ENCODE peak calls at places on chromosomes 13 and 19, in four cellular contexts. Z, R, D and B are unnamed samples.

GRCh38 chr19:4597975-4598671 is 38.6 kb upstream of the SEMA6B start:
- DNase-seq in R (no peak), Z (no peak), D (peak; percentile 52), B (no peak)

GRCh38 chr19:40592170-40592569 is 9.0 kb upstream of the LTBP4 start:
- DNase-seq in R (no peak), D (no peak), Z (no peak), B (peak; percentile 28)

GRCh38 chr19:30391554-30392551 is 19.7 kb downstream of the ZNF536 start:
- DNase-seq in Z (no peak), R (no peak), D (no peak), B (no peak)

GRCh38 chr13:49540552-49540951 is 44.8 kb downstream of the PHF11 start:
- DNase-seq in D (no peak), R (no peak), Z (no peak), B (no peak)

GRCh38 chr19:54806516-54806838 is 3.1 kb downstream of the KIR2DL4 start:
- DNase-seq in D (no peak), Z (no peak), R (no peak), B (no peak)

GRCh38 chr13:45682494-45683008 is 19.6 kb upstream of the CBY2 start:
- DNase-seq in D (no peak), R (no peak), Z (no peak), B (no peak)

GRCh38 chr19:48630289-48631036 is 6.7 kb downstream of the DBP start:
- DNase-seq in Z (no peak), D (no peak), R (peak; percentile 81), B (no peak)

GRCh38 chr19:34181111-34181864 is 9.0 kb downstream of the LSM14A start:
- DNase-seq in D (no peak), R (no peak), Z (no peak), B (no peak)

GRCh38 chr19:51626675-51627074 is 3.5 kb downstream of the SIGLEC5 start:
- DNase-seq in R (no peak), D (no peak), Z (no peak), B (no peak)

GRCh38 chr19:29121684-29122083 is 91.3 kb downstream of the UQCRFS1 start:
- DNase-seq in R (no peak), D (no peak), Z (no peak), B (no peak)

GRCh38 chr19:4870025-4870700 is 2.7 kb upstream of the PLIN3 start:
- DNase-seq in Z (peak; percentile 50), R (peak; percentile 62), D (no peak), B (no peak)

GRCh38 chr13:25301347-25302113 is at the start of gene NUP58:
- DNase-seq in D (peak; percentile 94), Z (peak; percentile 93), R (peak; percentile 92), B (peak; percentile 85)

GRCh38 chr13:97440598-97440997 is 6.6 kb downstream of the RAP2A start:
- DNase-seq in R (no peak), Z (no peak), D (no peak), B (no peak)

GRCh38 chr13:66216723-66217122 is 1013.4 kb downstream of the PCDH9 start:
- DNase-seq in Z (no peak), R (no peak), D (no peak), B (no peak)

GRCh38 chr13:110312669-110313031 is 5.6 kb downstream of the COL4A2 start:
- DNase-seq in R (no peak), D (no peak), Z (no peak), B (no peak)

GRCh38 chr13:59774511-59774911 is 389.2 kb downstream of the DIAPH3 start:
- DNase-seq in Z (no peak), D (no peak), R (no peak), B (no peak)

GRCh38 chr19:489418-490196 is 6.7 kb upstream of the MADCAM1 start:
- DNase-seq in R (no peak), Z (peak; percentile 60), D (no peak), B (peak; percentile 59)

GRCh38 chr13:79432992-79433391 is 26.9 kb upstream of the RBM26 start:
- DNase-seq in D (no peak), R (no peak), Z (no peak), B (no peak)

GRCh38 chr13:25267715-25268114 is 19.6 kb downstream of the MTMR6 start:
- DNase-seq in Z (no peak), D (no peak), R (no peak), B (no peak)

GRCh38 chr13:85284349-85284748 is 514.9 kb downstream of the SLITRK6 start:
- DNase-seq in D (no peak), Z (no peak), R (no peak), B (no peak)

GRCh38 chr13:49683489-49683888 is 7.8 kb downstream of the EBPL start:
- DNase-seq in R (no peak), D (no peak), Z (no peak), B (no peak)

GRCh38 chr19:58196911-58197616 is 14.2 kb downstream of the ZNF274 start:
- DNase-seq in Z (no peak), R (no peak), D (no peak), B (no peak)

GRCh38 chr19:35712529-35712909 is 5.3 kb upstream of the KMT2B start:
- DNase-seq in D (no peak), R (no peak), Z (no peak), B (no peak)

GRCh38 chr19:4052993-4053422 is 13.7 kb downstream of the ZBTB7A start:
- DNase-seq in Z (no peak), D (no peak), R (no peak), B (no peak)

GRCh38 chr13:44052843-44053607 is 173.3 kb downstream of the LACC1 start:
- DNase-seq in Z (no peak), R (peak; percentile 19), D (no peak), B (no peak)

GRCh38 chr19:14530005-14530348 is 583 bp downstream of the TECR start:
- DNase-seq in R (no peak), Z (no peak), D (no peak), B (peak; percentile 79)

GRCh38 chr19:384801-385169 is 24.2 kb downstream of the C2CD4C start:
- DNase-seq in D (no peak), Z (no peak), R (no peak), B (no peak)

GRCh38 chr13:23497186-23497585 is 63.7 kb upstream of the SACS start:
- DNase-seq in D (no peak), R (no peak), Z (no peak), B (no peak)

GRCh38 chr13:45783346-45784043 is 68.1 kb downstream of the SIAH3 start:
- DNase-seq in D (no peak), Z (no peak), R (no peak), B (no peak)

GRCh38 chr19:33868821-33869412 is 72.2 kb downstream of the KCTD15 start:
- DNase-seq in R (no peak), Z (no peak), D (no peak), B (no peak)

GRCh38 chr13:26923824-26924605 is 163.4 kb upstream of the GPR12 start:
- DNase-seq in Z (no peak), D (no peak), R (no peak), B (no peak)

GRCh38 chr13:90412980-90413379 is 934.5 kb upstream of the MIR17HG start:
- DNase-seq in Z (no peak), D (no peak), R (no peak), B (no peak)

GRCh38 chr19:17448190-17448967 is at the start of gene TMEM221:
- DNase-seq in D (peak; percentile 63), R (peak; percentile 74), Z (peak; percentile 51), B (no peak)

GRCh38 chr19:45151821-45152503 is 8.8 kb downstream of the NKPD1 start:
- DNase-seq in R (no peak), Z (no peak), D (no peak), B (no peak)

GRCh38 chr13:95723428-95723827 is 46.5 kb downstream of the DNAJC3 start:
- DNase-seq in R (no peak), D (no peak), Z (no peak), B (no peak)

GRCh38 chr13:110177790-110178189 is 129.2 kb downstream of the COL4A1 start:
- DNase-seq in D (no peak), Z (no peak), R (no peak), B (no peak)

GRCh38 chr13:79860757-79861156 is 379.8 kb downstream of the NDFIP2 start:
- DNase-seq in D (no peak), Z (no peak), R (no peak), B (no peak)

DNA sequence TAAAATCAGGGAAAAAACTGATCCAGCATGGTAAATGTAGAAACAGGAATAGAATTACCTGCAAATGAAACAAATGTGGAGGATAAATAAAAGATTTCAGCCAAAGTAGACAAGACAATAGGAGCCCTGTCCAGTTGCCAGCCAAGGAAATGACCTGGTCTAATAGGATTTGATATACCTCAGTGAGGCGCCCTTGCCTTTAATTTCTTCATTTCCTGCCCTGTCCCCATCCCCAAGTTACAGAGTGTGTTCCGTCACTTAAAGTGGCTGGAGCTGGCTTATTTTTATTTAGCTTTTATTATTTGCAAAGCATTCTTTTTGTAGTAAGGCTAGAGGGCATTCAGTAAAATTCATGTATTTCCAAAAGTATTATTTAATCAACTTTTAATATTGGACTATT is 1022.0 kb downstream of the EFNB2 start:
- DNase-seq in Z (no peak), D (no peak), R (no peak), B (no peak)
- H3K27ac ChIP-seq in Z (no peak overlapping the region), D (no peak overlapping the region), R (no peak overlapping the region), B (no peak overlapping the region)

DNA sequence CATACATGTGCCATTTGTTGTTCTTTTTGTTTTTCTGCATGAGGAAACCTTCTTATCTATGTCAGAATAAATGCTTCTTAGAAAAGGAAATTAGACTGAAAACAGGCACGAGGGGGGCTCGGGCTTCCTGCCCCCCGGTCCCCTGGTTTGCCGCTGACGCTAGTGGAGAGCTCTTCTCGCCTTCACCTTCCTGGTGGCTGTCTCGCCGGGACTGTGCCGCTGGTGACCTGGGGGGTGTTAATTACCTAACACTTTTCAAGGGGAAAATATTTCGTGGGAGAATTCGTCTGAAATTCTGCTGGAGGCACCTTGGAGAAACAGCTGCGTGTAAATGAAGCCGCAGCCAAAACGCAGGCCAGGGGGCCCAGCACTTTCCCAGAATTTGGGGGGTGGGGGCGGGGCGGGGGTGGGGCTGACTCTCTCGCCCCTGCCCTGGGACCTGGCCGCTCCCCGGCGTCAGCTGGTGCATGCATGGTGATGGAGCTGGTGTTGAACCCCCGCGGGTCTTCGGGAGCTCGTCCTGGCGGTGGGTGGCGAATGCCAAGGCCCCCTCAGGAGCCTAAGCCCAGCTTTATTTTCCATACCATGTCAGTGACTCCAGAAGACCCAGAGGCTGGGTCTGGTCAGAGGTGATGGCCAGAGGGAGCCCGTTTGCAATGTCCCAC is 58.3 kb upstream of the MCF2L start:
- DNase-seq in R (no peak), D (no peak), Z (no peak), B (no peak)
- H3K27ac ChIP-seq in R (no peak overlapping the region), D (no peak overlapping the region), Z (no peak overlapping the region), B (no peak overlapping the region)

GRCh38 chr19:2636142-2636896 is 66.2 kb downstream of the GNG7 start:
- DNase-seq in D (no peak), R (no peak), Z (no peak), B (no peak)
- H3K27ac ChIP-seq in D (no peak overlapping the region), R (no peak overlapping the region), Z (no peak overlapping the region), B (no peak overlapping the region)

GRCh38 chr19:10820173-10820572 is 15.8 kb downstream of the TMED1 start:
- DNase-seq in Z (no peak), D (no peak), R (no peak), B (no peak)
- H3K27ac ChIP-seq in Z (no peak overlapping the region), D (no peak overlapping the region), R (no peak overlapping the region), B (no peak overlapping the region)

GRCh38 chr19:12052571-12053169 is at the start of gene ZNF878:
- DNase-seq in R (peak; percentile 90), D (peak; percentile 43), Z (peak; percentile 93), B (peak; percentile 49)
- H3K27ac ChIP-seq in R (peak within 1 kb of the TSS; percentile 55), D (no peak within 1 kb of the TSS), Z (peak within 1 kb of the TSS; percentile 65), B (no peak within 1 kb of the TSS)

GRCh38 chr19:7410946-7411345 is 62.2 kb downstream of the ARHGEF18 start:
- DNase-seq in R (no peak), D (no peak), Z (no peak), B (no peak)
- H3K27ac ChIP-seq in R (no peak overlapping the region), D (peak overlapping the region; percentile 7), Z (no peak overlapping the region), B (no peak overlapping the region)

GRCh38 chr13:51816604-51817254 is 12.8 kb upstream of the DHRS12 start:
- DNase-seq in Z (no peak), D (no peak), R (no peak), B (no peak)
- H3K27ac ChIP-seq in Z (no peak overlapping the region), D (peak overlapping the region; percentile 16), R (no peak overlapping the region), B (no peak overlapping the region)